ENCODE peak calls at places on chromosomes 5 and 9, in five cellular contexts. One of them, this sample, is unnamed.

GRCh38 chr5:37721447-37721871 is 118.4 kb downstream of the GDNF start:
- DNase-seq in pons: no peak
- DNase-seq in activated T-cell treated with anti-CD3 and anti-CD28 coated beads for 1 hour: no peak
- DNase-seq in T1000: no peak
- DNase-seq in stimulated activated CD4-positive, alpha-beta T cell treated with anti-CD3 and anti-CD28 coated beads, Interleukin-2, amount 100 ng/mL, for 48 hours: peak; percentile 9
- DNase-seq in this sample: peak; percentile 11

GRCh38 chr9:447230-448025 is 232.8 kb downstream of the DOCK8 start:
- DNase-seq in stimulated activated CD4-positive, alpha-beta T cell treated with anti-CD3 and anti-CD28 coated beads, Interleukin-2, amount 100 ng/mL, for 48 hours: peak; percentile 41
- DNase-seq in pons: no peak
- DNase-seq in activated T-cell treated with anti-CD3 and anti-CD28 coated beads for 1 hour: peak; percentile 32
- DNase-seq in T1000: no peak
- DNase-seq in this sample: peak; percentile 86

GRCh38 chr5:2832394-2832793 is 80.9 kb upstream of the IRX2 start:
- DNase-seq in T1000: no peak
- DNase-seq in activated T-cell treated with anti-CD3 and anti-CD28 coated beads for 1 hour: no peak
- DNase-seq in stimulated activated CD4-positive, alpha-beta T cell treated with anti-CD3 and anti-CD28 coated beads, Interleukin-2, amount 100 ng/mL, for 48 hours: no peak
- DNase-seq in pons: no peak
- DNase-seq in this sample: no peak

GRCh38 chr9:71072587-71072986 is 48.8 kb downstream of the TRPM3 start:
- DNase-seq in T1000: no peak
- DNase-seq in pons: no peak
- DNase-seq in stimulated activated CD4-positive, alpha-beta T cell treated with anti-CD3 and anti-CD28 coated beads, Interleukin-2, amount 100 ng/mL, for 48 hours: no peak
- DNase-seq in activated T-cell treated with anti-CD3 and anti-CD28 coated beads for 1 hour: no peak
- DNase-seq in this sample: no peak

GRCh38 chr5:960551-960950 is 48.1 kb upstream of the NKD2 start:
- DNase-seq in T1000: no peak
- DNase-seq in stimulated activated CD4-positive, alpha-beta T cell treated with anti-CD3 and anti-CD28 coated beads, Interleukin-2, amount 100 ng/mL, for 48 hours: no peak
- DNase-seq in activated T-cell treated with anti-CD3 and anti-CD28 coated beads for 1 hour: no peak
- DNase-seq in pons: no peak
- DNase-seq in this sample: no peak

GRCh38 chr5:172412724-172413260 is 41.5 kb downstream of the SH3PXD2B start:
- DNase-seq in stimulated activated CD4-positive, alpha-beta T cell treated with anti-CD3 and anti-CD28 coated beads, Interleukin-2, amount 100 ng/mL, for 48 hours: peak; percentile 8
- DNase-seq in activated T-cell treated with anti-CD3 and anti-CD28 coated beads for 1 hour: no peak
- DNase-seq in pons: peak; percentile 78
- DNase-seq in T1000: peak; percentile 76
- DNase-seq in this sample: no peak

GRCh38 chr5:167296056-167296455 is 995.4 kb upstream of the WWC1 start:
- DNase-seq in activated T-cell treated with anti-CD3 and anti-CD28 coated beads for 1 hour: no peak
- DNase-seq in T1000: no peak
- DNase-seq in pons: no peak
- DNase-seq in stimulated activated CD4-positive, alpha-beta T cell treated with anti-CD3 and anti-CD28 coated beads, Interleukin-2, amount 100 ng/mL, for 48 hours: no peak
- DNase-seq in this sample: no peak

GRCh38 chr5:32465076-32465475 is 20.5 kb upstream of the ZFR start:
- DNase-seq in stimulated activated CD4-positive, alpha-beta T cell treated with anti-CD3 and anti-CD28 coated beads, Interleukin-2, amount 100 ng/mL, for 48 hours: no peak
- DNase-seq in T1000: no peak
- DNase-seq in activated T-cell treated with anti-CD3 and anti-CD28 coated beads for 1 hour: no peak
- DNase-seq in pons: no peak
- DNase-seq in this sample: no peak

GRCh38 chr5:93189707-93190120 is 391.3 kb downstream of the NR2F1-AS1 start:
- DNase-seq in pons: no peak
- DNase-seq in activated T-cell treated with anti-CD3 and anti-CD28 coated beads for 1 hour: no peak
- DNase-seq in stimulated activated CD4-positive, alpha-beta T cell treated with anti-CD3 and anti-CD28 coated beads, Interleukin-2, amount 100 ng/mL, for 48 hours: no peak
- DNase-seq in T1000: no peak
- DNase-seq in this sample: no peak

GRCh38 chr9:105232207-105232606 is 12.2 kb upstream of the SLC44A1 start:
- DNase-seq in T1000: no peak
- DNase-seq in activated T-cell treated with anti-CD3 and anti-CD28 coated beads for 1 hour: no peak
- DNase-seq in stimulated activated CD4-positive, alpha-beta T cell treated with anti-CD3 and anti-CD28 coated beads, Interleukin-2, amount 100 ng/mL, for 48 hours: no peak
- DNase-seq in pons: no peak
- DNase-seq in this sample: no peak

GRCh38 chr9:129752915-129753724 is at the start of gene PTGES:
- DNase-seq in stimulated activated CD4-positive, alpha-beta T cell treated with anti-CD3 and anti-CD28 coated beads, Interleukin-2, amount 100 ng/mL, for 48 hours: peak; percentile 39
- DNase-seq in pons: no peak
- DNase-seq in activated T-cell treated with anti-CD3 and anti-CD28 coated beads for 1 hour: peak; percentile 40
- DNase-seq in T1000: peak; percentile 50
- DNase-seq in this sample: peak; percentile 56

GRCh38 chr5:69024241-69024651 is 69.6 kb upstream of the SLC30A5 start:
- DNase-seq in stimulated activated CD4-positive, alpha-beta T cell treated with anti-CD3 and anti-CD28 coated beads, Interleukin-2, amount 100 ng/mL, for 48 hours: peak; percentile 5
- DNase-seq in activated T-cell treated with anti-CD3 and anti-CD28 coated beads for 1 hour: no peak
- DNase-seq in pons: peak; percentile 75
- DNase-seq in T1000: no peak
- DNase-seq in this sample: peak; percentile 46

GRCh38 chr9:7205806-7206205 is 448.0 kb downstream of the KDM4C start:
- DNase-seq in stimulated activated CD4-positive, alpha-beta T cell treated with anti-CD3 and anti-CD28 coated beads, Interleukin-2, amount 100 ng/mL, for 48 hours: no peak
- DNase-seq in T1000: no peak
- DNase-seq in pons: no peak
- DNase-seq in activated T-cell treated with anti-CD3 and anti-CD28 coated beads for 1 hour: no peak
- DNase-seq in this sample: no peak

GRCh38 chr9:130265431-130266235 is at the start of gene HMCN2:
- DNase-seq in pons: no peak
- DNase-seq in activated T-cell treated with anti-CD3 and anti-CD28 coated beads for 1 hour: no peak
- DNase-seq in T1000: no peak
- DNase-seq in stimulated activated CD4-positive, alpha-beta T cell treated with anti-CD3 and anti-CD28 coated beads, Interleukin-2, amount 100 ng/mL, for 48 hours: no peak
- DNase-seq in this sample: no peak

GRCh38 chr5:150918613-150919012 is 13.8 kb upstream of the ZNF300 start:
- DNase-seq in activated T-cell treated with anti-CD3 and anti-CD28 coated beads for 1 hour: no peak
- DNase-seq in stimulated activated CD4-positive, alpha-beta T cell treated with anti-CD3 and anti-CD28 coated beads, Interleukin-2, amount 100 ng/mL, for 48 hours: no peak
- DNase-seq in pons: no peak
- DNase-seq in T1000: no peak
- DNase-seq in this sample: no peak

GRCh38 chr9:75455444-75455921 is 367.2 kb downstream of the OSTF1 start:
- DNase-seq in T1000: no peak
- DNase-seq in stimulated activated CD4-positive, alpha-beta T cell treated with anti-CD3 and anti-CD28 coated beads, Interleukin-2, amount 100 ng/mL, for 48 hours: no peak
- DNase-seq in pons: peak; percentile 56
- DNase-seq in activated T-cell treated with anti-CD3 and anti-CD28 coated beads for 1 hour: no peak
- DNase-seq in this sample: no peak

GRCh38 chr5:16889203-16889971 is 46.7 kb downstream of the MYO10 start:
- DNase-seq in pons: no peak
- DNase-seq in T1000: no peak
- DNase-seq in activated T-cell treated with anti-CD3 and anti-CD28 coated beads for 1 hour: no peak
- DNase-seq in stimulated activated CD4-positive, alpha-beta T cell treated with anti-CD3 and anti-CD28 coated beads, Interleukin-2, amount 100 ng/mL, for 48 hours: no peak
- DNase-seq in this sample: no peak

GRCh38 chr9:117815315-117815714 is 111.1 kb downstream of the TLR4 start:
- DNase-seq in pons: no peak
- DNase-seq in T1000: no peak
- DNase-seq in stimulated activated CD4-positive, alpha-beta T cell treated with anti-CD3 and anti-CD28 coated beads, Interleukin-2, amount 100 ng/mL, for 48 hours: no peak
- DNase-seq in activated T-cell treated with anti-CD3 and anti-CD28 coated beads for 1 hour: no peak
- DNase-seq in this sample: no peak

GRCh38 chr5:157459715-157460599 is at the start of gene NIPAL4:
- DNase-seq in T1000: no peak
- DNase-seq in activated T-cell treated with anti-CD3 and anti-CD28 coated beads for 1 hour: peak; percentile 9
- DNase-seq in stimulated activated CD4-positive, alpha-beta T cell treated with anti-CD3 and anti-CD28 coated beads, Interleukin-2, amount 100 ng/mL, for 48 hours: peak; percentile 39
- DNase-seq in pons: no peak
- DNase-seq in this sample: no peak

GRCh38 chr9:14715102-14715501 is 7.4 kb downstream of the CER1 start:
- DNase-seq in stimulated activated CD4-positive, alpha-beta T cell treated with anti-CD3 and anti-CD28 coated beads, Interleukin-2, amount 100 ng/mL, for 48 hours: no peak
- DNase-seq in activated T-cell treated with anti-CD3 and anti-CD28 coated beads for 1 hour: no peak
- DNase-seq in T1000: no peak
- DNase-seq in pons: no peak
- DNase-seq in this sample: no peak

GRCh38 chr9:110623462-110624025 is 44.0 kb upstream of the SVEP1 start:
- DNase-seq in T1000: peak; percentile 21
- DNase-seq in activated T-cell treated with anti-CD3 and anti-CD28 coated beads for 1 hour: no peak
- DNase-seq in pons: peak; percentile 88
- DNase-seq in stimulated activated CD4-positive, alpha-beta T cell treated with anti-CD3 and anti-CD28 coated beads, Interleukin-2, amount 100 ng/mL, for 48 hours: peak; percentile 11
- DNase-seq in this sample: peak; percentile 30

GRCh38 chr9:137255448-137256114 is 454 bp downstream of the NELFB start:
- DNase-seq in activated T-cell treated with anti-CD3 and anti-CD28 coated beads for 1 hour: no peak
- DNase-seq in stimulated activated CD4-positive, alpha-beta T cell treated with anti-CD3 and anti-CD28 coated beads, Interleukin-2, amount 100 ng/mL, for 48 hours: no peak
- DNase-seq in T1000: no peak
- DNase-seq in pons: no peak
- DNase-seq in this sample: peak; percentile 48

GRCh38 chr9:134366223-134367031 is 40.2 kb downstream of the RXRA start:
- DNase-seq in activated T-cell treated with anti-CD3 and anti-CD28 coated beads for 1 hour: no peak
- DNase-seq in pons: peak; percentile 89
- DNase-seq in stimulated activated CD4-positive, alpha-beta T cell treated with anti-CD3 and anti-CD28 coated beads, Interleukin-2, amount 100 ng/mL, for 48 hours: no peak
- DNase-seq in T1000: peak; percentile 74
- DNase-seq in this sample: no peak

GRCh38 chr5:96664669-96665068 is 2.5 kb downstream of the CAST start:
- DNase-seq in T1000: no peak
- DNase-seq in activated T-cell treated with anti-CD3 and anti-CD28 coated beads for 1 hour: no peak
- DNase-seq in stimulated activated CD4-positive, alpha-beta T cell treated with anti-CD3 and anti-CD28 coated beads, Interleukin-2, amount 100 ng/mL, for 48 hours: no peak
- DNase-seq in pons: no peak
- DNase-seq in this sample: no peak

GRCh38 chr5:77170-77501 is 14.8 kb upstream of the PLEKHG4B start:
- DNase-seq in activated T-cell treated with anti-CD3 and anti-CD28 coated beads for 1 hour: no peak
- DNase-seq in pons: no peak
- DNase-seq in stimulated activated CD4-positive, alpha-beta T cell treated with anti-CD3 and anti-CD28 coated beads, Interleukin-2, amount 100 ng/mL, for 48 hours: no peak
- DNase-seq in T1000: no peak
- DNase-seq in this sample: no peak

This sample was measured in activated CD4-positive, alpha-beta T cell treated with anti-CD3 and anti-CD28 coated beads, Interleukin-2, amount 10 ng/mL, durations not matched to agents 7 days and 5 days.